ENCODE peak calls at places on chromosome 12, in four cellular contexts. T, R, F and X are unnamed samples.

GRCh38 chr12:23217716-23218115 is 592.7 kb downstream of the ETNK1 start:
- DNase-seq in T (no peak), R (no peak), F (no peak), X (no peak)

GRCh38 chr12:132026061-132026795 is 76.5 kb downstream of the EP400 start:
- DNase-seq in T (no peak), R (no peak), F (no peak), X (no peak)

GRCh38 chr12:76143343-76144252 is 59.1 kb upstream of the NAP1L1 start:
- DNase-seq in T (no peak), R (no peak), F (no peak), X (no peak)

GRCh38 chr12:122206976-122207375 is 3.5 kb downstream of the B3GNT4 start:
- DNase-seq in T (no peak), R (no peak), F (no peak), X (no peak)

GRCh38 chr12:69658203-69658602 is 40.9 kb downstream of the BEST3 start:
- DNase-seq in T (no peak), R (no peak), F (no peak), X (no peak)

GRCh38 chr12:121466800-121467637 is 67.1 kb downstream of the RNF34 start:
- DNase-seq in T (peak), R (peak), F (peak), X (peak)

GRCh38 chr12:122527478-122527944 is 462 bp downstream of the KNTC1 start:
- DNase-seq in T (no peak), R (peak), F (peak), X (peak)

GRCh38 chr12:121964813-121965643 is 46.6 kb downstream of the CFAP251 start:
- DNase-seq in T (no peak), R (peak), F (peak), X (no peak)

GRCh38 chr12:57242329-57242690 is 8.7 kb downstream of the STAC3 start:
- DNase-seq in T (peak), R (no peak), F (peak), X (no peak)

GRCh38 chr12:93151079-93151759 is 222.1 kb upstream of the EEA1 start:
- DNase-seq in T (no peak), R (no peak), F (no peak), X (no peak)

GRCh38 chr12:93149228-93149627 is 220.1 kb upstream of the EEA1 start:
- DNase-seq in T (no peak), R (no peak), F (no peak), X (no peak)

GRCh38 chr12:93146278-93146939 is 217.3 kb upstream of the EEA1 start:
- DNase-seq in T (no peak), R (peak), F (no peak), X (no peak)

GRCh38 chr12:93146970-93147369 is 217.9 kb upstream of the EEA1 start:
- DNase-seq in T (no peak), R (no peak), F (no peak), X (no peak)

DNA sequence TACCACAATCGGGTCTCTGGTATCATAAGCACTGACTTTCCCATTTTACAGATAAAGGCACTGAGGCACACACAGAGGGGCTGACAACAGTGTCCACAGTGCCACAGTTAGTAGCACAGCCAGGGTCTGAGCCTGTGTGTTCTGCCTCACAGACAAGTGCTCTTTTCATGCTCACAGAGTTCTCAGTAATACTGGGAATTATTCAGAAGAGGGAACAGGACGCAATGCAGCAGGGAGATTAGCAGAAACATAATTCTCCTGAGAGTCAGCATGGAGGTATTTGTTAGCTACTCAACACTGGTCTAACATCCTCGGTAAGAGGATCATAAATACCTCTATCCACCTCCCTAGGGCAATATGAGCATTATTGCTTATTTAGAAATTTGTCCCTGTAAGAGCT is 219.3 kb upstream of the EEA1 start:
- DNase-seq in T (no peak), R (no peak), F (no peak), X (no peak)
- H3K27ac ChIP-seq in T (no peak), R (no peak), F (no peak), X (no peak)

DNA sequence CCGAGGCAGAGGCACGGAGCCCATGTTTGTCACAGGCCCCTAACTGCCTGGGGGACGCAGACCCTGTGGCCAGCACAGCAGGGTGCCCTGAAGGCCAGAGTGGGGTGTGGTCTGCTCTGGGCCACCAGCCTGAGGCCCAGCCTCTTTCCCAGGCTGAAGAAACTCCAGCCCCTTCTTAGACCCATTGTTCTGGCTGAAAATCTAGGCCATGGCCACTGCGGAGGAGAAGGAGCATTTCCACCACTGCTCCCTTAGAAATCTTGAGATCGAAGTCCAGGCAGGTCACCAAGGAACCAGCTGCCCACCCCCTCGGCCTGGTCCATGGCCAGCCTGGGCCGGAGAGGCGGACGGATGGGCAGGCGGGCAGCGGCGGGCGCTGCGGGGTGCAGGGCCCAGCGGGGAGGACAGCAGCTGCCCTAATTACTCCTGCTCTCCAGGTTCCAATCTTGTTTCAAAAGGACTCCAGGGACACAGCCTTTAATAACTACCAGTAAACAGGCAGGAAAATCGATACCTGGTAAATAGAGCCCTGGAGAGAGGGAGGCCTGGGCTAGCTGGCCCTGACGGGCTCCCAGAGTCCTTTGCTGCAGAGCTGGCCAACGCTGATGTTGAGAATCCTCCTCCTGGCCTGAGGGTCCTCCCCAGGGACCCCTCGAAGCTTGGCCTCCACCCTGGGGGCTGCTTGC is 15.0 kb downstream of the DTX1 start:
- DNase-seq in T (peak), R (no peak), F (no peak), X (peak)
- H3K27ac ChIP-seq in T (peak), R (no peak), F (no peak), X (peak)

GRCh38 chr12:12533238-12533829 is 29.3 kb downstream of the DUSP16 start:
- DNase-seq in T (peak), R (no peak), F (no peak), X (no peak)

GRCh38 chr12:12537421-12537820 is 25.2 kb downstream of the DUSP16 start:
- DNase-seq in T (no peak), R (peak), F (no peak), X (no peak)

GRCh38 chr12:12538535-12538934 is 24.1 kb downstream of the DUSP16 start:
- DNase-seq in T (no peak), R (no peak), F (no peak), X (no peak)

GRCh38 chr12:12534134-12534866 is 28.4 kb downstream of the DUSP16 start:
- DNase-seq in T (no peak), R (no peak), F (no peak), X (no peak)

GRCh38 chr12:12534975-12535374 is 27.7 kb downstream of the DUSP16 start:
- DNase-seq in T (peak), R (no peak), F (no peak), X (no peak)
- H3K27ac ChIP-seq in T (no peak), R (no peak), F (no peak), X (no peak)

DNA sequence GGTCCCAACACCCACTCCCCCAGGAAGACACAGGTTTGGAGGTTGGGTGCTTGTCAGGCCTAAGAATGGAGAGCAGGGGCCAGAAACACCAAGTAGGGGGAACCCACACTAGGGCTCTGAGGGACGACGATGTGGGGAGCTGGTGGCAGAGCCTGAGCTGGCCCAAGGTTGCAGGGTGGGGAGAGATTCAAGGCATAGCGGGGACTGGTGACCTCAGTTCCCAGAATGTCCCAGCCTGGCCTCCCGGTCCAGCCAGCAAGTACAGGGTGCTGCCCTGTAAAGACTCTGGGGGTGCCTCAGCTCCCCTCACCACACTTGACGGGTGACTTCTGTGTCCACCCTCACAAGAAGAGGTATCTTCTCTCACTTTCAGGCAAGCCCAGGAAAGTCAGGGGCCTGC is 86.7 kb downstream of the ALG10 start:
- DNase-seq in T (no peak), R (no peak), F (no peak), X (no peak)
- H3K27ac ChIP-seq in T (no peak), R (no peak), F (no peak), X (no peak)

GRCh38 chr12:30824311-30824710 is 69.6 kb upstream of the CAPRIN2 start:
- DNase-seq in T (no peak), R (no peak), F (no peak), X (no peak)

GRCh38 chr12:30825341-30825740 is 70.6 kb upstream of the CAPRIN2 start:
- DNase-seq in T (no peak), R (no peak), F (no peak), X (no peak)

GRCh38 chr12:30822385-30823139 is 67.8 kb upstream of the CAPRIN2 start:
- DNase-seq in T (peak), R (peak), F (peak), X (peak)

GRCh38 chr12:30823764-30824163 is 69.0 kb upstream of the CAPRIN2 start:
- DNase-seq in T (no peak), R (no peak), F (no peak), X (no peak)

DNA sequence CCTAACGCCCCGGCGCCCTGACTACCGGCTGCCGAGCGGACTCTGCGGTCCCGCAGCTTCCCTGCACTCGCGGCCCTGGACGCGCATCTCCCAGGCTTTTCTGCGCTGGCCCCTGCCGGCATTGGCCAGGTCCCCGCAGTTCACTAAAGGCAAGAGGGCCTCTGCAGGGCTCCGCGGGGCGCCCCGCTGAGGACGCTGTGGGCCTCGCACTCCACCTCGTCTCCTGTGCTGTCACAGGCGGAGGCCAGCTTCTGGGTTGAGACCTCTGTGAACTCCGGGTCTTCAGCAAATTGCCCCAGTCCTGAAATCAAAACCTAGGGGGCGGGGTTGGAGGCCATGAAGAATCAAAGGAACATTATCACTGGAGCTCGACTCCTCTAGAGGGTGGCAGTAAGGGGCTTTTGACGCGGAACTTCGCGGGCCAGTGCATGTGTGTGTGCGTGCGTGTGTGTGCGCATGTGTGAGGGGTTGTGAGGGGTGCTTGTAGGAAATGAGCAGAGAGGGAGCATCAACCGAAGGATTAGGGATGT is 68.5 kb upstream of the CAPRIN2 start:
- DNase-seq in T (peak), R (no peak), F (peak), X (no peak)
- H3K27ac ChIP-seq in T (peak), R (no peak), F (peak), X (peak)

GRCh38 chr12:112424126-112424525 is 5.4 kb downstream of the PTPN11 start:
- DNase-seq in T (no peak), R (no peak), F (no peak), X (no peak)
- H3K27ac ChIP-seq in T (no peak), R (no peak), F (no peak), X (peak)

GRCh38 chr12:124007810-124008570 is 35.0 kb downstream of the ZNF664 start:
- DNase-seq in T (no peak), R (peak), F (peak), X (no peak)

GRCh38 chr12:124004233-124004875 is 31.3 kb downstream of the ZNF664 start:
- DNase-seq in T (no peak), R (peak), F (no peak), X (no peak)

GRCh38 chr12:124006582-124007170 is 33.7 kb downstream of the ZNF664 start:
- DNase-seq in T (no peak), R (no peak), F (no peak), X (no peak)

GRCh38 chr12:124007356-124007755 is 34.3 kb downstream of the ZNF664 start:
- DNase-seq in T (no peak), R (no peak), F (no peak), X (no peak)

GRCh38 chr12:124005736-124006581 is 32.9 kb downstream of the ZNF664 start:
- DNase-seq in T (no peak), R (no peak), F (no peak), X (no peak)
- H3K27ac ChIP-seq in T (no peak), R (no peak), F (no peak), X (no peak)

DNA sequence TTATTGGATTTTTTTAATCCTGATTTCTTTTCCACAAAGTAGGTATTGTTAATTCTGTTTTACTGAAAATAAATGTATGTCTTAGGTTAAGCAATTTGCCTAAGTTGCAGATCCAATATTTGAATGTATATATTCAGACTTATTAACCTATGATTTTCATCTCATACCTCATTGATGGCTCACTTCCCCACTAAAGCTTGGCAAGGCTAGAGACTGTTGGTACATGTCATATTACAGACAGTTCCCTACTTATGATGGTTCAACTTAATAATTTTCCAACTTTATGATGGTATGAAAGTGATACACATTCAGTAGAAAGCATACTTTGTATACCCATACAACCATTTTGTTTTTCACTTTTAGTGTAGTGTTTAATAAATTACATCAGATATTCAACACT is 33.2 kb upstream of the KCNH3 start:
- DNase-seq in T (no peak), R (peak), F (peak), X (no peak)
- H3K27ac ChIP-seq in T (no peak), R (no peak), F (no peak), X (no peak)

GRCh38 chr12:53052419-53053222 is 2.8 kb downstream of the TNS2 start:
- DNase-seq in T (peak), R (peak), F (peak), X (peak)
- H3K27ac ChIP-seq in T (peak), R (peak), F (peak), X (peak)